ENCODE peak calls at places on chromosomes 1 and 21, in seven cellular contexts. M is IMR-90; G is effector memory CD4-positive, alpha-beta T cell; R is heart left ventricle; H is uterus; Z is neural progenitor cell; E is astrocyte. N is an unnamed sample. For H3K4me1, the result is how much of the 10 kb centered on the place peaks cover.

GRCh38 chr1:174786760-174787159 is 213.0 kb upstream of the CACYBP start:
- DNase-seq in M (no peak), G (no peak), R (no peak), H (no peak), Z (no peak), E (no peak), N (no peak)

GRCh38 chr1:198492872-198493271 is 47.6 kb downstream of the ATP6V1G3 start:
- DNase-seq in M (peak), G (no peak), R (no peak), H (no peak), Z (no peak), E (peak), N (no peak)

GRCh38 chr1:210627740-210628139 is 299.0 kb downstream of the HHAT start:
- DNase-seq in M (no peak), G (no peak), R (no peak), H (no peak), Z (no peak), E (no peak), N (no peak)

GRCh38 chr1:29802181-29803068 is 566.1 kb downstream of the PTPRU start:
- DNase-seq in M (no peak), G (no peak), R (no peak), H (peak), Z (no peak), E (no peak), N (no peak)

GRCh38 chr1:113608371-113608770 is 150.9 kb downstream of the PHTF1 start:
- DNase-seq in M (no peak), G (no peak), R (no peak), H (no peak), Z (no peak), E (no peak), N (no peak)

GRCh38 chr1:116587496-116588308 is 16.9 kb upstream of the CD58 start:
- DNase-seq in M (no peak), G (no peak), R (no peak), H (no peak), Z (no peak), E (no peak), N (no peak)

GRCh38 chr1:224333309-224333926 is 3.4 kb upstream of the NVL start:
- DNase-seq in M (peak), G (peak), R (no peak), H (no peak), Z (peak), E (no peak), N (no peak)

GRCh38 chr1:94068096-94068830 is 52.7 kb downstream of the ABCA4 start:
- DNase-seq in M (peak), G (no peak), R (no peak), H (no peak), Z (no peak), E (peak), N (no peak)

GRCh38 chr1:53501065-53502005 is 42.1 kb downstream of the DMRTB1 start:
- DNase-seq in M (no peak), G (no peak), R (no peak), H (no peak), Z (no peak), E (no peak), N (no peak)

GRCh38 chr1:159598196-159598595 is 10.6 kb downstream of the APCS start:
- DNase-seq in M (peak), G (no peak), R (no peak), H (no peak), Z (no peak), E (peak), N (no peak)

GRCh38 chr1:239879321-239880170 is 212.1 kb upstream of the FMN2 start:
- DNase-seq in M (no peak), G (no peak), R (no peak), H (no peak), Z (no peak), E (no peak), N (no peak)

GRCh38 chr21:43861716-43862115 is 3.3 kb upstream of the AGPAT3 start:
- DNase-seq in M (no peak), G (no peak), R (no peak), H (no peak), Z (no peak), E (no peak), N (no peak)

GRCh38 chr1:153795934-153796785 is 21.0 kb downstream of the SLC27A3 start:
- DNase-seq in M (no peak), G (no peak), R (no peak), H (no peak), Z (no peak), E (no peak), N (peak)

GRCh38 chr1:64864018-64864945 is 102.1 kb downstream of the JAK1 start:
- DNase-seq in M (no peak), G (peak), R (peak), H (no peak), Z (no peak), E (no peak), N (no peak)
- H3K27ac ChIP-seq in M (no peak), G (peak), R (peak), H (no peak), Z (no peak), E (no peak), N (peak)

GRCh38 chr1:89610457-89610991 is 22.4 kb upstream of the LRRC8C start:
- DNase-seq in M (no peak), G (peak), R (no peak), H (no peak), Z (no peak), E (no peak), N (peak)
- H3K4me1 ChIP-seq in M (under half), G (half or more), R (half or more), H (under half), Z (under half), E (under half), N (under half)

GRCh38 chr21:34511154-34511553 is 856 bp downstream of the KCNE1 start:
- DNase-seq in M (no peak), G (no peak), R (no peak), H (no peak), Z (no peak), E (no peak), N (no peak)
- H3K27ac ChIP-seq in M (no peak), G (no peak), R (peak), H (no peak), Z (no peak), E (no peak), N (no peak)

GRCh38 chr1:63794354-63794753 is 20.5 kb downstream of the ROR1 start:
- DNase-seq in M (no peak), G (no peak), R (no peak), H (no peak), Z (no peak), E (no peak), N (no peak)

GRCh38 chr1:63794927-63795326 is 21.1 kb downstream of the ROR1 start:
- DNase-seq in M (peak), G (no peak), R (no peak), H (no peak), Z (peak), E (peak), N (no peak)

GRCh38 chr1:63797056-63797726 is 23.4 kb downstream of the ROR1 start:
- DNase-seq in M (no peak), G (no peak), R (no peak), H (no peak), Z (no peak), E (peak), N (no peak)

GRCh38 chr1:63793741-63794240 is 20.0 kb downstream of the ROR1 start:
- DNase-seq in M (no peak), G (no peak), R (no peak), H (no peak), Z (no peak), E (no peak), N (no peak)

DNA sequence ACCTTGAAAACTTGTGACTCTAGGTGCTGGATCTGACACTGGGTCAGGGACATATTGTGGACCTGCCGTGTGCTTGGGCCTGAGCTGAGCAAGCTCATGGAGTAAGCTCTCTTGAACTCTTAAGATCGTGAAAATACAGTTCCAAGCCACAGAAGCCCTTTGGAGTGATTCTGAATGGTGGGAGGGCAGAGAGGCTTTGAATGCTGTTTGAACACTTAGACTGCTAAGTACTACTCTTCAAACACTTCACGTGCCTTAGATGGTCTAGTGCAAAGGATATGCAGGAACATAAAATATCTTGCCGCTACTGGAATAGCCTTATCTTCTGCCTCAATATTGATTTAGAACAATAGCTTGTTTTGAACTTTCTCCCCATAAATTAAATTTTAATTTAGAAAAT is 21.6 kb downstream of the ROR1 start:
- DNase-seq in M (no peak), G (no peak), R (no peak), H (no peak), Z (no peak), E (no peak), N (no peak)
- H3K4me1 ChIP-seq in M (under half), G (under half), R (half or more), H (under half), Z (half or more), E (under half), N (under half)

GRCh38 chr1:9473032-9473792 is 66.1 kb upstream of the SLC25A33 start:
- DNase-seq in M (peak), G (no peak), R (peak), H (peak), Z (no peak), E (peak), N (no peak)

GRCh38 chr1:9476790-9477463 is 62.3 kb upstream of the SLC25A33 start:
- DNase-seq in M (peak), G (no peak), R (no peak), H (no peak), Z (no peak), E (peak), N (no peak)

GRCh38 chr1:9475061-9475627 is 64.1 kb upstream of the SLC25A33 start:
- DNase-seq in M (no peak), G (no peak), R (no peak), H (peak), Z (no peak), E (no peak), N (no peak)

GRCh38 chr1:9477535-9477934 is 61.7 kb upstream of the SLC25A33 start:
- DNase-seq in M (no peak), G (no peak), R (no peak), H (no peak), Z (no peak), E (no peak), N (no peak)

DNA sequence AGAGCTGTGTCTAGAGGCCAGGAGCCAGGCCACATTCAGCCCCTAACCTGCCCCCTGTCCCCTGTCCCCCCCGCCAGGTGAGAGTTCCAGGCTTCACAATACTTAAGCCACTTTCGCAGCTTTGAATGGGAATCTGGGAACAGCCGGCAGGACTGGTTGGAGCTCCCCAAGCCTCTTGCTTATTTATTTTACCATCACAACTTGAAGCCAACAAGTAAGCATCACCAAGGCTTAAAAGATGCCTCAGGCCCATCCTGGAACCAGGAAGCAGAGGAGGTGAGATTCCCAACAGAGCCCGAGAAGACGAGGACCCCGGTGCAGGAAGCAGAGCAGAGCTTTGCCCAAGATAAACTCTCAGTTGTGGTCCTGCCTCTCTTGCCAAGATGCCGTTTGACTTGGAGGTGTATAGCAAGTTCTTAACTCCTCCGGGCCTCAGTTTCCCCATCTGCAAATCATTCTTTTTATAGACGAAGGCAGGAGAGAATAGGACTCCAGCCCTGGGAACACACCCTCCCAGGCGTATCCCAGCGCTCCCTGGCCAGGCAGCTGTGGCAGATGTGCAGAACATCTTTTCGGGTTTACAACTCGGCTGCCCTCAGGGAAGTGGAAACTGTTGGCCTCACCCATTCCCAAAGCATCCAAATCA is 66.8 kb upstream of the SLC25A33 start:
- DNase-seq in M (no peak), G (no peak), R (no peak), H (no peak), Z (no peak), E (no peak), N (no peak)
- H3K27ac ChIP-seq in M (no peak), G (no peak), R (no peak), H (peak), Z (no peak), E (no peak), N (no peak)

GRCh38 chr1:21926065-21926464 is 11.0 kb downstream of the HSPG2 start:
- DNase-seq in M (no peak), G (no peak), R (no peak), H (no peak), Z (no peak), E (no peak), N (no peak)

GRCh38 chr1:21924503-21925005 is 12.6 kb downstream of the HSPG2 start:
- DNase-seq in M (no peak), G (no peak), R (peak), H (peak), Z (no peak), E (no peak), N (no peak)

GRCh38 chr1:21926814-21927530 is 10.1 kb downstream of the HSPG2 start:
- DNase-seq in M (peak), G (no peak), R (no peak), H (peak), Z (no peak), E (peak), N (no peak)

GRCh38 chr1:21927531-21928237 is 9.4 kb downstream of the HSPG2 start:
- DNase-seq in M (no peak), G (no peak), R (peak), H (peak), Z (no peak), E (no peak), N (peak)

GRCh38 chr1:21925334-21925940 is 11.7 kb downstream of the HSPG2 start:
- DNase-seq in M (no peak), G (no peak), R (no peak), H (peak), Z (no peak), E (no peak), N (no peak)
- H3K4me1 ChIP-seq in M (half or more), G (under half), R (half or more), H (under half), Z (under half), E (under half), N (half or more)

GRCh38 chr1:41465741-41466140 is 18.7 kb downstream of the EDN2 start:
- DNase-seq in M (no peak), G (no peak), R (no peak), H (no peak), Z (no peak), E (no peak), N (no peak)

GRCh38 chr1:41464886-41465285 is 19.6 kb downstream of the EDN2 start:
- DNase-seq in M (no peak), G (no peak), R (no peak), H (no peak), Z (no peak), E (no peak), N (no peak)

GRCh38 chr1:41463516-41463915 is 21.0 kb downstream of the EDN2 start:
- DNase-seq in M (no peak), G (no peak), R (no peak), H (no peak), Z (no peak), E (no peak), N (no peak)

GRCh38 chr1:41462680-41463004 is 21.8 kb downstream of the EDN2 start:
- DNase-seq in M (no peak), G (no peak), R (no peak), H (no peak), Z (no peak), E (no peak), N (no peak)

DNA sequence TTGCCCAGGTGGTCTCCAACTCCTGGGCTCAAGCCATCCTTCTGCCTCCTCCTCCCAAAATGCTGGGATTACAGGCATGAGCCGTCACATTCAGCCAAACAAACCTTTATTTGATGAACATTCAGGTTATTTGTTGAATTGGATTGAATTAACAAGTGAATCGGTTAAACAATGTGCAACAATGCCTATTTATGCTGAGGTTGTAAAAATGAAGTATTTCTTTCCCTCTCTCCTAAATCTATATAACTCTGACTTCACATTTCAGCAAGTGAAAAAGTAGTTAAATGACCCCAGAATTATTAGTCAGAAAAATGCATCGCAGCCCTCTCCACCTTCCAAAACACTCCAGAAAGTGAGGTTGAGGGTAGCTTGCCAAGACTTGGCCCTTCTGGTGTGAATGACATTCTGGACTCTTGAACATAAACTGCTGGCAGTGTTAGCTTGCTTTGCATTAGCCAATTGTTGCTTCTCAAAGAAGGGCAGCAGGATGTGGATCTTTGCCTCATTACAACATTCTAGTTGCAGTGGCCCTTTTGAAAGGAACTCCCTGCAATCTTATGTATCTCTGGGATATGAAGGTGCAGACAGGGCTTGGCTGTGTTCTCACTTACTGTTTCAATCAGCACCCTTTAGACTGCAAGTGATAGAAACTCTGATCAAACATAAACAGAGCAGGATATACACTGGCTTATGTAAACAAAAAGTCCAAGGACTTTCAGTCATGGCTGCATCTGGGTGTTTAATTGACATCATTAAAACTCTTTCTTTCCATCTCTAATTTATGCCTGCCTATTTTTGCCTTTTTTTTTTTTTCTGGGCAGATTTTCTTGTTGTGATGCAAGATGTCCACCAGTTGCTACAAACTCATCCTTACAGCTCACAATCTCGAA is 22.4 kb downstream of the EDN2 start:
- DNase-seq in M (no peak), G (no peak), R (no peak), H (no peak), Z (no peak), E (peak), N (no peak)
- H3K27ac ChIP-seq in M (no peak), G (no peak), R (no peak), H (no peak), Z (no peak), E (no peak), N (peak)

DNA sequence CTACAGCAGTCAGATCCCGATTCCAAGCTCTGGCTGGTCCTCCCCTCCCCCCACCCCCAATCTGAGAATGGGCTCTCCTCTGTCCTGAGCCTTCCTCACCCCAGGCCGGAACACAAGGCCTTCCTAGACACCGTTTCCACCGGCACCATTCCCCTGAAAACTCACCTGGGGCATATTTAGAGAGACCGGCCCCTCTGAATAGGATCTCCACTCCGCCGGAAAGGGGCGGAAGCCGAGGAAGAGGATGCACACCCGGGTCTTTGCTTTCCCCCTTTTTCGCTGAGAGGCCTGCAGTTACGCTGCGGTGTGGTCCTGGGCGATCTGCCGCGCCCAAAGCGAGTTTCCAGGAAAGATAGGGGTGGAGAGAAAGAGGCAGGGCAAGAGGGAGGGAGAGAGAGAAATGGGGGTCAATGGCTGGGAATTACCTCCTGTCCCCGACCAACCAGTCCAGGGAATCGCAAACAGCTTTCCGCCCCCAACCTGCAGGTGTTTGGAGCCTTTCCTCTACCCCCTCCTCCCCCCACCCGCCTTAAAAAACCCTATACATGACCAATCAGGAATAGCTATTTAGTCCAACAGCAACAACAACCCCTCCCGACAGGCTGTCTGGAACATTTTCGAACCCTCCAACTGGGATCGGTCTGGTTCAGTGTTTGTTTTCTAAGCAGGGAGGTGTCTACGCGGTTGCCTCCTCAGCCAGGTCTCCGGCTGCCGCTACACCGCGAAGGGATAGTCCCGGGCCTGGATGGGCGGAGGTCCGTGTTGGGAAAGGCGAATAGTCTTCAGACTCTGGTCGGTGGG is 2.8 kb downstream of the TAL1 start:
- DNase-seq in M (no peak), G (no peak), R (no peak), H (no peak), Z (peak), E (no peak), N (no peak)
- H3K4me1 ChIP-seq in M (under half), G (under half), R (under half), H (under half), Z (under half), E (under half), N (under half)

DNA sequence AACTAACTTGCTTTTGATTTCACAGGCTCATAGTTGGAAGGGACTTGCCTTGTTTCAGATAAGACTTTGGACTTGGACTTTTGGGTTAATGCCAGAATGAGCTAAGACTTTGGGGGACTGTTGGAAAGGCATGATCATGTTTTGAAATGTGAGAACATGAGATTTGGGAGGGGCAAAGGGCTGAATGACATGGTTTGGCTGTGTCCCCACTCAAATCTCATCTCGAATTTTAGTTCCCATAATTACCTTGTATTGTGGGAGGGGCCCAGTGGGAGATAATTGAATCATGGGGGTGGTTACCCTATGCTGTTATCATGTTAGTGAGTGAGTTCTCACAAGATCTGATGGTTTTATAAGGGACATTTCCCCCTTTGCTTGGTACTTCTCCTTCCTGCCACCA is 222.1 kb downstream of the GRIK1 start:
- DNase-seq in M (no peak), G (no peak), R (no peak), H (no peak), Z (no peak), E (no peak), N (no peak)
- H3K27ac ChIP-seq in M (no peak), G (no peak), R (no peak), H (no peak), Z (no peak), E (no peak), N (no peak)